ENCODE peak calls at places on chromosomes 6 and 20, in four cellular contexts. R is HCT116, T is IMR-90, K is mammary epithelial cell. V is an unnamed sample. For H4K20me1, the result is how much of the 10 kb centered on the place peaks cover.

GRCh38 chr6:42296614-42297013 is 79.0 kb upstream of the MRPS10 start:
- DNase-seq in R (no peak), K (no peak), T (peak), V (no peak)

GRCh38 chr6:91895592-91895991 is 1308.7 kb upstream of the MAP3K7 start:
- DNase-seq in K (no peak), T (no peak), R (no peak), V (no peak)

GRCh38 chr20:41374568-41374920 is 7.9 kb upstream of the EMILIN3 start:
- DNase-seq in T (no peak), R (no peak), K (no peak), V (no peak)

GRCh38 chr20:25863536-25864325 is 167.1 kb upstream of the ZNF337 start:
- DNase-seq in R (no peak), T (no peak), K (no peak), V (peak)

GRCh38 chr6:74343804-74344203 is 647.8 kb downstream of the CD109 start:
- DNase-seq in R (peak), T (no peak), K (no peak), V (peak)

GRCh38 chr6:89161326-89162046 is 15.6 kb downstream of the PM20D2 start:
- DNase-seq in T (peak), R (no peak), K (no peak), V (no peak)

GRCh38 chr6:146985111-146985510 is 219.1 kb upstream of the STXBP5 start:
- DNase-seq in K (no peak), R (no peak), T (no peak), V (peak)

GRCh38 chr20:5569021-5569420 is 181.2 kb upstream of the SHLD1 start:
- DNase-seq in T (peak), K (peak), R (peak), V (peak)

GRCh38 chr6:87165169-87165568 is 9.8 kb downstream of the ZNF292 start:
- DNase-seq in T (no peak), R (no peak), K (no peak), V (no peak)

GRCh38 chr6:13624871-13625288 is 9.7 kb downstream of the NOL7 start:
- DNase-seq in R (peak), K (peak), T (peak), V (peak)

GRCh38 chr6:133749427-133749826 is 139.5 kb upstream of the TCF21 start:
- DNase-seq in R (no peak), K (no peak), T (no peak), V (no peak)

GRCh38 chr6:134002821-134003220 is 49.6 kb downstream of the SLC2A12 start:
- DNase-seq in T (peak), K (peak), R (no peak), V (no peak)

GRCh38 chr6:169177516-169178196 is 76.0 kb downstream of the THBS2 start:
- DNase-seq in K (no peak), R (no peak), T (peak), V (no peak)

GRCh38 chr20:364905-365794 is 15.4 kb upstream of the TRIB3 start:
- DNase-seq in T (peak), R (peak), K (peak), V (peak)

GRCh38 chr6:64170326-64170725 is 534.7 kb downstream of the PHF3 start:
- DNase-seq in R (no peak), K (no peak), T (peak), V (no peak)

GRCh38 chr20:37239026-37239451 is 22.6 kb downstream of the GHRH start:
- DNase-seq in K (no peak), R (no peak), T (peak), V (no peak)

GRCh38 chr20:37328149-37328945 is 17.6 kb upstream of the SRC start:
- DNase-seq in T (no peak), R (no peak), K (no peak), V (no peak)

GRCh38 chr6:158611600-158612041 is 32.9 kb downstream of the DYNLT1 start:
- DNase-seq in K (peak), T (no peak), R (no peak), V (no peak)

GRCh38 chr6:142845143-142845571 is 99.8 kb downstream of the HIVEP2 start:
- DNase-seq in K (peak), T (no peak), R (no peak), V (peak)
- H4K20me1 ChIP-seq in K (under half), T (under half), R (under half), V (under half)

GRCh38 chr20:62837091-62837490 is 20.2 kb downstream of the COL9A3 start:
- DNase-seq in T (no peak), R (no peak), K (no peak), V (no peak)

GRCh38 chr20:62839261-62839660 is 22.4 kb downstream of the TCFL5 start:
- DNase-seq in R (no peak), K (no peak), T (no peak), V (no peak)

GRCh38 chr20:62838511-62838910 is 21.7 kb downstream of the COL9A3 start:
- DNase-seq in T (no peak), K (no peak), R (no peak), V (no peak)

GRCh38 chr20:62835931-62836861 is 19.3 kb downstream of the COL9A3 start:
- DNase-seq in T (peak), R (no peak), K (no peak), V (peak)

GRCh38 chr20:62837790-62838458 is 21.1 kb downstream of the COL9A3 start:
- DNase-seq in R (no peak), T (no peak), K (no peak), V (no peak)
- H3K9ac ChIP-seq in R (no peak), T (no peak), K (no peak), V (no peak)

GRCh38 chr6:137213813-137214212 is 5.4 kb downstream of the IFNGR1 start:
- DNase-seq in K (no peak), T (no peak), R (no peak), V (no peak)
- H3K4me3 ChIP-seq in K (no peak), T (no peak), R (no peak), V (no peak)

GRCh38 chr6:849075-849506 is 156.2 kb upstream of the EXOC2 start:
- DNase-seq in R (no peak), T (no peak), K (no peak), V (no peak)
- H4K20me1 ChIP-seq in R (under half), T (under half), K (under half), V (under half)

DNA sequence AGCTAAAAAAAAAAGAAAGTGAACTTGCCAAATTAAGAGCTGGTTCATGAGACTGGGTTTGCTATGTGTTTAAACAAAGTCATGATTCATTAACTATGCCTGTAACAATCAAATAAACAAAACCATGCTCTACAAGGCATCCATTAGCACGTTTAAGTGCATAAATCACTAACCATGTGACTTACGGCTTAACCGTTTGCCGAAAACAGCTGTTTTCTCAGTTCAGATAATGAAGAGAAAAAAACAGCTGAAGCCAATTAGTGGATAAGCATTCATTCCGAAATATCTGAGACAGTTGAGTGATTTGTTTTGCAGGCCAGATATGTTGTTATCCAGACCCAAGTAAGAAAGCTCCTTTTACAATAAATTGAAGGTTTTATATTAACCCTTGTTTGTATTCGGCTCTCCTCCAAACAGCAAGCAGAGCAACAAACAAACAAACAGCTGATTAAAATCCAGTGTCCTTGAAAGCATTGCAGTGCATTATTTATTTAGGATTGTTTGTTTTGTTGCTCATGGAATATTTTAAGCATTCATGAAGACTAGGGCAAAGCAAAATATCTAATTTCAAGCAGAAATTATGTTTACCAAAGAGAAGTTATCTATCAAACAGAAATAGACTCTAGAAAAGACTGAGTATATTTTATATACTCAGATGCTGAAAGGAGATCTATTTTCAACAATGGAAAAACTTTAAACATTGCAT is 343.5 kb downstream of the RFPL4B start:
- DNase-seq in R (no peak), K (no peak), T (peak), V (peak)
- H3K9ac ChIP-seq in R (no peak), K (no peak), T (no peak), V (peak)

GRCh38 chr20:53940356-53940694 is 130.1 kb downstream of the BCAS1 start:
- DNase-seq in R (no peak), K (no peak), T (no peak), V (no peak)
- H3K4me3 ChIP-seq in R (no peak), K (no peak), T (no peak), V (no peak)